ENCODE peak calls at places on chromosomes 11 and 22, in seven cellular contexts. X is stomach, R is K562, I is suprapubic skin, M is GM12878, W is H1, H is transverse colon. E is an unnamed sample.

GRCh38 chr11:123143921-123144320 is 51.1 kb downstream of the CLMP start:
- DNase-seq in X (no peak), R (no peak), I (no peak), M (no peak), W (no peak), H (no peak), E (no peak)

GRCh38 chr11:50169634-50170033 is 137.0 kb downstream of the OR4C45 start:
- DNase-seq in X (no peak), R (no peak), I (no peak), M (no peak), W (no peak), H (no peak), E (no peak)

GRCh38 chr22:23613193-23613973 is 18.7 kb downstream of the DRICH1 start:
- DNase-seq in X (no peak), R (no peak), I (no peak), M (no peak), W (no peak), H (no peak), E (no peak)

GRCh38 chr11:85806876-85807275 is 4.1 kb downstream of the SYTL2 start:
- DNase-seq in X (no peak), R (no peak), I (no peak), M (no peak), W (no peak), H (no peak), E (no peak)

GRCh38 chr22:44554411-44554810 is 56.4 kb upstream of the RTL6 start:
- DNase-seq in X (no peak), R (no peak), I (peak), M (no peak), W (no peak), H (no peak), E (no peak)

GRCh38 chr22:50267591-50268390 is 2.4 kb downstream of the MAPK11 start:
- DNase-seq in X (peak), R (peak), I (no peak), M (no peak), W (peak), H (peak), E (peak)

GRCh38 chr22:25494774-25495173 is 69.7 kb upstream of the GRK3 start:
- DNase-seq in X (no peak), R (peak), I (no peak), M (peak), W (no peak), H (no peak), E (no peak)

GRCh38 chr22:24147666-24148065 is 33.6 kb upstream of the SUSD2 start:
- DNase-seq in X (no peak), R (no peak), I (no peak), M (no peak), W (no peak), H (no peak), E (no peak)

GRCh38 chr11:1152316-1153104 is 5.2 kb upstream of the MUC5AC start:
- DNase-seq in X (peak), R (peak), I (peak), M (no peak), W (no peak), H (no peak), E (peak)

GRCh38 chr11:574632-575323 is 1.5 kb upstream of the PHRF1 start:
- DNase-seq in X (no peak), R (no peak), I (no peak), M (no peak), W (no peak), H (no peak), E (no peak)

GRCh38 chr11:17734986-17735822 is 623 bp downstream of the KCNC1 start:
- DNase-seq in X (peak), R (peak), I (peak), M (no peak), W (peak), H (peak), E (peak)

GRCh38 chr11:35246725-35247124 is 107.8 kb downstream of the CD44 start:
- DNase-seq in X (no peak), R (no peak), I (no peak), M (no peak), W (no peak), H (no peak), E (no peak)
- TF ChIP-seq POLR2A in X (no peak), R (no peak), I (no peak), M (no peak), W (no peak), H (no peak), E (no peak)

GRCh38 chr11:94932503-94932902 is 40.9 kb downstream of the CWC15 start:
- DNase-seq in X (no peak), R (no peak), I (no peak), M (no peak), W (no peak), H (no peak), E (no peak)

GRCh38 chr11:94934362-94934761 is 39.0 kb downstream of the CWC15 start:
- DNase-seq in X (no peak), R (no peak), I (peak), M (no peak), W (no peak), H (no peak), E (no peak)

GRCh38 chr11:94934836-94935235 is 38.5 kb downstream of the CWC15 start:
- DNase-seq in X (no peak), R (no peak), I (no peak), M (no peak), W (no peak), H (no peak), E (no peak)

GRCh38 chr11:94938399-94939055 is 34.8 kb downstream of the CWC15 start:
- DNase-seq in X (no peak), R (no peak), I (peak), M (no peak), W (no peak), H (no peak), E (no peak)

DNA sequence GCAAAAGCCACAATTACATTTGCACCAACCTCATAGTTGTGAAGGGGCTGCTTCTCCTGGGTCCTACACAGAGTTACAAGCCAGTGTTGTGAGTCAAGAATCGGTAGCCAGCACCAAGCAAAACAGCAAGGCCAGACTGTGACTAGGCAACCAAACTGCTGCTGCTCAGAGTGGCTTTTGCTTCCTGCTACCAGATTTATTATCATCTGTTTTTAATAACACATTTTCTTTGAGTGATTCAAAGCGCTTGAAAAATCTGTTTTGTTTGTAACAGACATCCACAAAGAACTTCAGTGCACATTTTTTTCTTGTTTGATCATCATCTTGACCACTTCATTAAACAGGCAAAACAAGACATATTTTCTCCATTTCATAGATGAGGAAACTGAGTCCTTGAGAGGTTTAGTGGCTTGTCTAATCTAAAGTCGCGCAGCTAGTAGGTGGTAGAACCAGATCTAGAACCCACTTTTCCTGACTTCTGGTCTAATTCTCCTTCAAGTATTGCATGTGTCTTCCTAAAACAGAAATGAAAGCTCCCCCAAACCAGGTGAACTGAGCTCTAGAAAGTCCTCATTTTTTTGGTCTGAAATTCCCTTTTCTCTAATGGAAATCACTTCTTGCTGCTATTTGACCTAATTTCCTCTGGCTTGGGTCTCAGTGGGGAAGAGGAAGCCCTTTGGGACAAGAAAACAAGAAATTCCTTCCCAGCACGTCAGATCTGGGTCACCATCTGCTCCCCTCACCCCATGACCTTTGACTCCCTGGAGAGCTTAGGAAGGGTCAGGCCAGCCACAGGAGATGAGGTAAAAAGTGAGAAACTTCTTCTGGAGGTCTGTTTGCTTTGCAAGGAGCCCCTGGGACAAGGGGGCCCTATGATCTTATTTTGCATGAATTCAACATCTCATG is 39.9 kb downstream of the CWC15 start:
- DNase-seq in X (no peak), R (no peak), I (peak), M (no peak), W (no peak), H (no peak), E (no peak)
- TF ChIP-seq POLR2AphosphoS5 in X (no peak), R (no peak), I (no peak), M (no peak), W (no peak), H (no peak), E (peak)

DNA sequence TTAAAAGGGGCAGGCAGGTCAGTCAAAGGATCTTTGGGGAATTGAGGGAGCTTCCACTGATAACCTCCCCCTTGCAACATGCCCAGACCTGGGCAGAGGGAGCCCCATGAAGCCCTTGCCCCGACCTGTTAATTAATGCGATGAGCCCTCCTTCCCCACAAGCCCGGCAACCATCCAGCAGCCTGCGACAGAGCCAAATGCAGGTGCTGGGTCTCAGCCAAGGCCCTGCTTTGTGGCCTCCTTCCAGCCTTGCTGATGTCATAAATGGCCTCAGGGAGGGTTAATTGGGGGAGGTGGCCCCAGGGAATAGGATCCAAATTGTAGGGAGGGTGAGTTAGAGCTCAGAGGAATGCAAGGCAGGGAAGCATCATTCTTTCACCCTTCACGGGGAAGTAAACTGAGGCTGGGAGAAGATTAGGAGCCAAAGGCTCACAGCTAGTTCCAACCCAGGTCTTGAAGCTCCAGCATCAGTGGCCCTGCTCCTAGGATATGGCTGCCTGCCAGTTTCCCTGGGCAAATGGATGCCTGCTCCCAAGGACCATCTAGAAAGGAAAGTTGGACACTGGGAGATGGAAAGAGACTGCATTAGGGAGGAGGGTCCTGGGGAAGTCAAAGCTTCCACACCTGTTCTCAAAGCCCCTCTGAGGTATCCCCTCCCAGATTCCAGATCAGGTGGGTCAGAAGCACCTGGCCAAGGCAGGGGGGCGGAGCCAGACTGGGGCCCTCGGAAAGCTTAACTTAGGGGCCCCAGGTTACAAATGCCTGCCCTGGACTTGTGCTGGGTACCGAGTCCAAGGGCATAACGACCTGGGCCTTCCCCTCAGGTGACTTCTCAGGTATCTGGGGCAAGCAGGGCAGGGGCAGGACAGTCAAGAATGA is 34.1 kb downstream of the LMO1 start:
- DNase-seq in X (peak), R (no peak), I (no peak), M (no peak), W (no peak), H (peak), E (no peak)
- TF ChIP-seq EP300 in X (no peak), R (no peak), I (no peak), M (no peak), W (no peak), H (no peak), E (no peak)

GRCh38 chr11:61162092-61162935 is 1.1 kb upstream of the VPS37C start:
- DNase-seq in X (peak), R (peak), I (peak), M (no peak), W (no peak), H (peak), E (peak)

GRCh38 chr11:61161190-61162091 is at the start of gene VPS37C:
- DNase-seq in X (peak), R (peak), I (peak), M (peak), W (peak), H (peak), E (peak)

GRCh38 chr11:61158691-61159381 is 2.4 kb downstream of the VPS37C start:
- DNase-seq in X (no peak), R (no peak), I (peak), M (no peak), W (no peak), H (peak), E (no peak)

GRCh38 chr11:61157743-61158142 is 3.5 kb downstream of the VPS37C start:
- DNase-seq in X (no peak), R (no peak), I (no peak), M (no peak), W (no peak), H (no peak), E (no peak)

DNA sequence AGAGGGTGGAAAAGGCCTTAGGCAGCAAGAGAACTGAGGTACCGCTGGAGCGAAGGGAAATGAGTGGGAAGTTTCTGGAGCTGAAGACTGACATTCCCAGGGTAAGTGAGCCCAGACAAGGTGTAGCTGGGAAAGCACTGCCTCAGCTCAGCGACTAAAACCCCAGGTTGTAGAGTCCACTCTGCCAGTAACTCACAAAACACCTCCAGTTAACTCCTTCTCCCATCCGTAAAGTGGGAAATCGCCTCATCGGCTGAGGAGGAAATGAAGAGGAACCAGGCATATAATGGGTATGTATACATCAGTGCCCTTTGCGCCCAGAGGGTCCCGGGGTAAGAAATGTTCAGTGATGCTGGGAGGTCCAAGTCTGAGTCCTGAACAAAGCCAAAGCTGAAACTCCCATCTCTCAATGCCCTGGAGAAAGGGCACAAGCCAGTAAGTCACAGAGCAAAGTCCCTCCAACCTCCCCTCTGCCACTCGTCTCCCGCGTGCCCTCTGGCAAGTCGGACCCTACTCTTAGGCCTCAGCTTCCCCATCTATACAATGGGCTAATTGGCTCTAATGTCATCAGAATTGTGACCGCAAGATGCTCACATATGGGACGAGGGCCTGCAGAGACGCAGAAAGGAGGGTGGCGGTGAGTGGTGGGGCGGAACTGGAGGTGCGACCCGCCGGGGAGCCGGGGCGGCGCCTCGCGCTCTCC is 588 bp downstream of the VPS37C start:
- DNase-seq in X (peak), R (no peak), I (no peak), M (no peak), W (peak), H (no peak), E (no peak)
- TF ChIP-seq POLR2A in X (no peak), R (no peak), I (no peak), M (no peak), W (no peak), H (no peak), E (no peak)

GRCh38 chr22:32465661-32466060 is 1.4 kb upstream of the BPIFC start:
- DNase-seq in X (no peak), R (no peak), I (no peak), M (no peak), W (no peak), H (no peak), E (no peak)

GRCh38 chr22:32474635-32475427 is at the start of gene FBXO7:
- DNase-seq in X (peak), R (peak), I (peak), M (peak), W (peak), H (peak), E (peak)

GRCh38 chr22:32466496-32466895 is 2.2 kb upstream of the BPIFC start:
- DNase-seq in X (no peak), R (no peak), I (no peak), M (no peak), W (no peak), H (no peak), E (no peak)

GRCh38 chr22:32473388-32473952 is 1.1 kb upstream of the FBXO7 start:
- DNase-seq in X (no peak), R (peak), I (peak), M (peak), W (peak), H (peak), E (no peak)

GRCh38 chr22:32469799-32470212 is 4.8 kb upstream of the FBXO7 start:
- DNase-seq in X (no peak), R (peak), I (peak), M (no peak), W (no peak), H (peak), E (no peak)
- TF ChIP-seq POLR2AphosphoS5 in X (no peak), R (no peak), I (no peak), M (no peak), W (no peak), H (peak), E (no peak)